ENCODE peak calls at places on chromosomes 1 and 21, in five cellular contexts. M, Z, A, S and W are unnamed samples.

GRCh38 chr1:210291786-210292275 is 36.9 kb upstream of the HHAT start:
- DNase-seq in M (peak), Z (peak), A (no peak), S (no peak), W (no peak)

GRCh38 chr1:209652121-209652742 is at the start of gene LAMB3:
- DNase-seq in M (no peak), Z (no peak), A (no peak), S (no peak), W (no peak)

GRCh38 chr1:901108-901859 is 22.4 kb upstream of the SAMD11 start:
- DNase-seq in M (no peak), Z (no peak), A (no peak), S (no peak), W (no peak)

GRCh38 chr1:229349463-229350385 is 6.9 kb upstream of the CCSAP start:
- DNase-seq in M (no peak), Z (no peak), A (no peak), S (no peak), W (no peak)

GRCh38 chr1:230868736-230869385 is 540 bp upstream of the C1orf198 start:
- DNase-seq in M (peak), Z (no peak), A (no peak), S (no peak), W (no peak)

GRCh38 chr1:108785264-108785663 is 38.8 kb downstream of the STXBP3 start:
- DNase-seq in M (no peak), Z (no peak), A (no peak), S (no peak), W (no peak)

GRCh38 chr1:204025917-204026709 is 46.8 kb upstream of the SOX13 start:
- DNase-seq in M (no peak), Z (no peak), A (no peak), S (no peak), W (no peak)

GRCh38 chr1:27161594-27161993 is 6.7 kb upstream of the SLC9A1 start:
- DNase-seq in M (no peak), Z (no peak), A (no peak), S (no peak), W (no peak)

GRCh38 chr1:59108481-59109317 is 188.2 kb upstream of the FGGY start:
- DNase-seq in M (no peak), Z (no peak), A (no peak), S (no peak), W (no peak)

GRCh38 chr1:218592688-218593087 is 247.6 kb downstream of the TGFB2 start:
- DNase-seq in M (no peak), Z (no peak), A (no peak), S (no peak), W (no peak)

GRCh38 chr1:53086504-53087070 is 24.6 kb downstream of the PODN start:
- DNase-seq in M (no peak), Z (no peak), A (no peak), S (no peak), W (no peak)

GRCh38 chr1:235946570-235946981 is 79.9 kb upstream of the LYST start:
- DNase-seq in M (no peak), Z (no peak), A (no peak), S (no peak), W (no peak)

GRCh38 chr1:209326876-209327275 is 256.6 kb upstream of the CAMK1G start:
- DNase-seq in M (no peak), Z (no peak), A (no peak), S (no peak), W (no peak)

GRCh38 chr1:6184083-6184783 is 4.1 kb upstream of the CHD5 start:
- DNase-seq in M (no peak), Z (no peak), A (no peak), S (no peak), W (no peak)

GRCh38 chr1:189658381-189658780 is 819.3 kb downstream of the BRINP3 start:
- DNase-seq in M (no peak), Z (no peak), A (no peak), S (no peak), W (no peak)

GRCh38 chr1:84069236-84069845 is 70.4 kb upstream of the TTLL7 start:
- DNase-seq in M (no peak), Z (no peak), A (no peak), S (no peak), W (no peak)

GRCh38 chr1:222644649-222645005 is 26.7 kb downstream of the MIA3 start:
- DNase-seq in M (no peak), Z (no peak), A (no peak), S (no peak), W (no peak)

GRCh38 chr1:225182701-225183100 is 245.1 kb downstream of the LBR start:
- DNase-seq in M (no peak), Z (no peak), A (no peak), S (no peak), W (no peak)

GRCh38 chr1:6859415-6860343 is 74.4 kb downstream of the CAMTA1 start:
- DNase-seq in M (no peak), Z (no peak), A (no peak), S (no peak), W (no peak)

GRCh38 chr21:34088752-34089151 is 15.4 kb downstream of the MRPS6 start:
- DNase-seq in M (no peak), Z (no peak), A (no peak), S (no peak), W (no peak)

GRCh38 chr1:158328424-158328823 is 2.9 kb downstream of the CD1B start:
- DNase-seq in M (no peak), Z (no peak), A (no peak), S (no peak), W (no peak)

GRCh38 chr21:45158491-45159423 is 84.4 kb downstream of the ADARB1 start:
- DNase-seq in M (no peak), Z (no peak), A (no peak), S (no peak), W (no peak)